ENCODE peak calls at places on chromosomes 5 and 9, in nine cellular contexts. C is HCT116, P is GM23338, O is SK-N-SH, D is HepG2, Y is A549, J is K562, F is Panc1, U is GM12878. W is an unnamed sample.

GRCh38 chr5:5126444-5126843 is 13.7 kb upstream of the ADAMTS16 start:
- DNase-seq in J (no peak), U (no peak), O (no peak), P (no peak), F (no peak), C (no peak), D (no peak), Y (peak; percentile 37), W (no peak)

GRCh38 chr9:127336708-127337352 is 60.1 kb upstream of the SLC2A8 start:
- DNase-seq in J (no peak), Y (peak; percentile 80), C (peak; percentile 69), U (no peak), D (peak; percentile 16), F (peak; percentile 76), O (no peak), P (no peak), W (no peak)

GRCh38 chr9:128191406-128192046 is at the start of gene CIZ1:
- DNase-seq in F (no peak), D (peak; percentile 43), J (peak; percentile 99), U (no peak), O (peak; percentile 97), C (peak; percentile 49), Y (peak; percentile 84), P (peak; percentile 85), W (peak; percentile 70)

GRCh38 chr9:33719581-33720374 is 75.6 kb upstream of the PRSS3 start:
- DNase-seq in F (no peak), J (peak; percentile 37), D (peak; percentile 16), Y (peak; percentile 30), O (peak; percentile 48), U (no peak), P (peak; percentile 79), C (no peak), W (peak; percentile 29)

GRCh38 chr9:123267481-123268239 is 726 bp downstream of the STRBP start:
- DNase-seq in P (peak; percentile 41), J (peak; percentile 37), C (no peak), Y (no peak), O (peak; percentile 61), F (no peak), U (no peak), D (no peak), W (peak; percentile 17)

GRCh38 chr5:169331292-169331852 is 30.4 kb upstream of the SLIT3 start:
- DNase-seq in U (no peak), O (no peak), D (no peak), C (no peak), P (peak; percentile 20), F (no peak), J (no peak), Y (no peak), W (no peak)

GRCh38 chr5:17132444-17133083 is 84.9 kb upstream of the BASP1 start:
- DNase-seq in D (no peak), O (peak; percentile 46), Y (peak; percentile 48), F (no peak), C (no peak), J (peak; percentile 49), U (no peak), P (peak; percentile 69), W (peak; percentile 33)

GRCh38 chr5:80707645-80708044 is 52.9 kb upstream of the DHFR start:
- DNase-seq in U (no peak), O (no peak), C (no peak), F (no peak), Y (no peak), P (no peak), D (no peak), J (no peak), W (no peak)

GRCh38 chr9:111662851-111663823 is 1.7 kb downstream of the GNG10 start:
- DNase-seq in F (no peak), Y (no peak), C (no peak), D (no peak), U (no peak), P (peak; percentile 80), J (peak; percentile 24), O (no peak), W (no peak)

GRCh38 chr9:128007566-128008138 is 26.9 kb upstream of the EEIG1 start:
- DNase-seq in Y (no peak), U (peak; percentile 66), J (peak; percentile 41), C (peak; percentile 63), F (no peak), P (no peak), D (peak; percentile 45), O (peak; percentile 30), W (peak; percentile 91)

GRCh38 chr9:132502480-132502879 is 79.9 kb upstream of the BARHL1 start:
- DNase-seq in O (no peak), C (no peak), Y (no peak), F (no peak), J (no peak), U (no peak), D (no peak), P (no peak), W (no peak)

GRCh38 chr5:66989286-66989685 is 207.3 kb downstream of the CD180 start:
- DNase-seq in C (no peak), O (no peak), D (peak; percentile 45), P (peak; percentile 47), U (no peak), F (no peak), J (no peak), Y (no peak), W (no peak)

GRCh38 chr5:90134892-90135291 is 274.7 kb downstream of the CETN3 start:
- DNase-seq in D (no peak), O (no peak), F (no peak), J (no peak), P (no peak), U (no peak), Y (no peak), C (no peak), W (no peak)

GRCh38 chr5:146785065-146785464 is 93.5 kb downstream of the PPP2R2B start:
- DNase-seq in P (no peak), D (no peak), J (no peak), O (no peak), Y (no peak), C (no peak), U (no peak), F (no peak), W (peak; percentile 75)

GRCh38 chr9:110126986-110127864 is 80.7 kb downstream of the C9orf152 start:
- DNase-seq in U (no peak), Y (no peak), C (no peak), O (no peak), F (no peak), J (no peak), P (peak; percentile 77), D (peak; percentile 86), W (no peak)

GRCh38 chr5:76499528-76500161 is 96.6 kb downstream of the IQGAP2 start:
- DNase-seq in U (no peak), O (no peak), P (peak; percentile 71), F (no peak), J (no peak), C (no peak), Y (no peak), D (no peak), W (no peak)

DNA sequence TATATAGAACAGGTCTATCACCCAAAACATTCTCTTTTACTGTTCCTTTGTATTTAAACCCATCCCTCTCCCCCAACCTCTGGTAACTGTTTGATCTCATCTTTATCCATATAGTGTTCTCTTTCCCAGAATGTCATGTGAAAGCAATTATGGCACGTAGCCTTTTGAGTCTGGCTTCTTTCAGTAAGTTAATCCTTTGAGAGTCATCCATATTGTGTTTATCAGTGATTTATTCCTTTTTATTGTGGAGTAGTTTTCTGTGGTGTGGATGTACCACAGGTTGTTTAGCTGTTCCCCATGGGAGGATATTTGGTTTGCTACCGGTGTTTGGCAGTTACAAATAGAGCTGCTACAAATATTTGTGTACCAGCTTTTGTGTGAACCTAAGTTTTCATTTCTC is 38.0 kb downstream of the HMGXB3 start:
- DNase-seq in O (no peak), F (no peak), Y (no peak), U (no peak), C (no peak), P (no peak), D (no peak), J (no peak), W (no peak)
- TF ChIP-seq REST in O (no peak), F (no peak), Y (no peak), U (no peak), C (no peak), P (no peak), D (no peak), J (no peak), W (no peak)

GRCh38 chr5:180596115-180596667 is 4.9 kb upstream of the SCGB3A1 start:
- DNase-seq in O (peak; percentile 14), F (no peak), P (no peak), C (no peak), U (no peak), J (no peak), D (no peak), Y (no peak), W (no peak)
- TF ChIP-seq REST in O (no peak), F (no peak), P (no peak), C (no peak), U (no peak), J (no peak), D (no peak), Y (no peak), W (no peak)

GRCh38 chr9:135555910-135556309 is 5.6 kb upstream of the PAEP start:
- DNase-seq in O (no peak), D (no peak), J (no peak), U (no peak), P (peak; percentile 16), F (no peak), C (no peak), Y (no peak), W (no peak)

GRCh38 chr9:135563039-135563476 is 1.5 kb downstream of the PAEP start:
- DNase-seq in C (no peak), J (no peak), D (no peak), P (no peak), F (no peak), U (no peak), Y (no peak), O (no peak), W (no peak)

GRCh38 chr9:135561391-135562234 is at the start of gene PAEP:
- DNase-seq in P (no peak), F (no peak), D (peak; percentile 56), Y (no peak), C (no peak), O (no peak), J (peak; percentile 32), U (no peak), W (no peak)

GRCh38 chr9:135562235-135562745 is 734 bp downstream of the PAEP start:
- DNase-seq in Y (no peak), P (no peak), D (no peak), C (no peak), F (no peak), O (no peak), U (no peak), J (no peak), W (no peak)

DNA sequence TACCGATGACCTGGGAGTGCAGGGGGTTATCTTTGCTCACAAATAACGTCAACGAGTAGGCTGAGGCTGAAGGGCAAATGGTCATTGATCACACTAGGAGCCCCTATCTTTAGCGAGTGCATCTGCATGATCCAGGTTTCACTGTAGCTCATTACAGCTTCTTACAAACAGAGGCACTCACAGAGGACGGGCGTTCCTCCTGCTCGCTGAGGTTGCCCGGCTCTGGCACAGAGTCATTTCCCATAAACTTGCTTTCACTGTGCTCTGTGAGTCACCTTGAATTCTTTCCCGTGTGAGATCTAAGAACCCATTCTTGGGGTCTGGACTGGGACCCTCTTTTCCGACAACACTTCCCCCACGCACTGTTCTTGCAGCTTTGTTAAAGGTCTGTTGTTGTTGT is 1.9 kb upstream of the PAEP start:
- DNase-seq in P (no peak), D (no peak), F (no peak), Y (no peak), J (no peak), C (no peak), U (no peak), O (no peak), W (no peak)
- TF ChIP-seq REST in P (no peak), D (no peak), F (no peak), Y (no peak), J (no peak), C (no peak), U (no peak), O (no peak), W (no peak)

GRCh38 chr9:116149844-116150243 is 3.7 kb upstream of the PAPPA start:
- DNase-seq in U (no peak), F (no peak), C (peak; percentile 22), O (peak; percentile 53), Y (no peak), P (peak; percentile 76), J (peak; percentile 32), D (no peak), W (no peak)
- TF ChIP-seq REST in U (no peak), F (no peak), C (no peak), O (no peak), Y (no peak), P (no peak), J (no peak), D (no peak), W (no peak)

W was measured in HL-60.